ENCODE peak calls at places on chromosome 15, in seven cellular contexts. C is ACHN; Q is osteocyte; U is stromal cell of bone marrow; T is effector CD4-positive, alpha-beta T cell; W is activated CD4-positive, CD25-positive, alpha-beta regulatory T cell; H is amygdala. Y is an unnamed sample.

GRCh38 chr15:85837011-85837433 is 42.3 kb upstream of the KLHL25 start:
- DNase-seq in C (no peak), Q (no peak), U (no peak), T (no peak), W (no peak), H (no peak), Y (peak; percentile 71)

GRCh38 chr15:78325092-78325843 is 14.9 kb upstream of the CRABP1 start:
- DNase-seq in C (no peak), Q (no peak), U (no peak), T (no peak), W (no peak), H (no peak), Y (no peak)

GRCh38 chr15:100671858-100672543 is 69.6 kb downstream of the ASB7 start:
- DNase-seq in C (peak; percentile 50), Q (no peak), U (no peak), T (no peak), W (no peak), H (no peak), Y (peak; percentile 84)

GRCh38 chr15:98650871-98651481 is 2.6 kb downstream of the IGF1R start:
- DNase-seq in C (peak; percentile 4), Q (no peak), U (no peak), T (no peak), W (no peak), H (no peak), Y (peak; percentile 36)

GRCh38 chr15:35701402-35702046 is 155.6 kb upstream of the DPH6 start:
- DNase-seq in C (no peak), Q (no peak), U (no peak), T (no peak), W (no peak), H (no peak), Y (no peak)

GRCh38 chr15:80456517-80457497 is 52.6 kb downstream of the ARNT2 start:
- DNase-seq in C (no peak), Q (no peak), U (peak; percentile 13), T (no peak), W (no peak), H (no peak), Y (no peak)

GRCh38 chr15:85036716-85037115 is 55.1 kb downstream of the PDE8A start:
- DNase-seq in C (no peak), Q (no peak), U (no peak), T (no peak), W (no peak), H (no peak), Y (no peak)

GRCh38 chr15:87477759-87478687 is 778.5 kb downstream of the NTRK3 start:
- DNase-seq in C (peak; percentile 91), Q (no peak), U (peak; percentile 79), T (no peak), W (no peak), H (no peak), Y (peak; percentile 58)

GRCh38 chr15:101137312-101137940 is 114.4 kb downstream of the CHSY1 start:
- DNase-seq in C (no peak), Q (no peak), U (no peak), T (no peak), W (no peak), H (no peak), Y (no peak)

GRCh38 chr15:70023064-70023768 is 74.5 kb downstream of the TLE3 start:
- DNase-seq in C (peak; percentile 7), Q (no peak), U (peak; percentile 21), T (peak; percentile 49), W (peak; percentile 13), H (no peak), Y (peak; percentile 24)

GRCh38 chr15:50593761-50594160 is 47.3 kb upstream of the USP50 start:
- DNase-seq in C (no peak), Q (no peak), U (no peak), T (no peak), W (no peak), H (no peak), Y (no peak)

GRCh38 chr15:87609474-87609873 is 647.1 kb downstream of the NTRK3 start:
- DNase-seq in C (peak; percentile 75), Q (no peak), U (peak; percentile 83), T (no peak), W (no peak), H (no peak), Y (no peak)

GRCh38 chr15:101348015-101348414 is 53.0 kb upstream of the SNRPA1 start:
- DNase-seq in C (no peak), Q (no peak), U (no peak), T (no peak), W (no peak), H (no peak), Y (no peak)

GRCh38 chr15:81270188-81270587 is 53.8 kb downstream of the STARD5 start:
- DNase-seq in C (no peak), Q (no peak), U (no peak), T (no peak), W (no peak), H (no peak), Y (no peak)

GRCh38 chr15:66931768-66932633 is 133.4 kb upstream of the SMAD3 start:
- DNase-seq in C (peak; percentile 42), Q (no peak), U (no peak), T (no peak), W (no peak), H (no peak), Y (peak; percentile 96)

GRCh38 chr15:57652481-57652880 is 54.0 kb upstream of the POLR2M start:
- DNase-seq in C (no peak), Q (no peak), U (no peak), T (no peak), W (no peak), H (no peak), Y (no peak)

GRCh38 chr15:79450648-79451047 is 18.5 kb downstream of the MINAR1 start:
- DNase-seq in C (no peak), Q (no peak), U (no peak), T (no peak), W (no peak), H (no peak), Y (no peak)

GRCh38 chr15:78004919-78005634 is 72.4 kb downstream of the TBC1D2B start:
- DNase-seq in C (no peak), Q (no peak), U (peak; percentile 90), T (no peak), W (no peak), H (peak; percentile 56), Y (no peak)

GRCh38 chr15:83734487-83734886 is 80.6 kb downstream of the ADAMTSL3 start:
- DNase-seq in C (peak; percentile 58), Q (no peak), U (no peak), T (no peak), W (no peak), H (no peak), Y (no peak)

GRCh38 chr15:91055548-91056331 is 33.3 kb upstream of the VPS33B start:
- DNase-seq in C (peak; percentile 70), Q (no peak), U (peak; percentile 38), T (no peak), W (no peak), H (peak; percentile 54), Y (peak; percentile 95)

GRCh38 chr15:48802867-48803266 is 8.0 kb downstream of the CEP152 start:
- DNase-seq in C (peak; percentile 86), Q (no peak), U (peak; percentile 91), T (no peak), W (no peak), H (no peak), Y (no peak)

GRCh38 chr15:60572462-60573214 is 93.7 kb upstream of the ICE2 start:
- DNase-seq in C (no peak), Q (no peak), U (no peak), T (no peak), W (no peak), H (no peak), Y (no peak)

GRCh38 chr15:26771917-26772587 is 814 bp downstream of the GABRB3 start:
- DNase-seq in C (no peak), Q (no peak), U (no peak), T (no peak), W (no peak), H (peak; percentile 20), Y (peak; percentile 52)

Y was measured in A549.